ENCODE peak calls at places on chromosomes 4 and X, in ten cellular contexts. One of them, this sample, is unnamed.

GRCh38 chr4:176464748-176465147 is 145.0 kb downstream of the SPCS3 start:
- DNase-seq in amniotic stem cell: no peak
- DNase-seq in AG04450: no peak
- DNase-seq in Kasumi-1: no peak
- DNase-seq in right cardiac atrium: no peak
- DNase-seq in activated naive CD4-positive, alpha-beta T cell treated with anti-CD3 and anti-CD28 coated beads, Interleukin-2, amount 50 U/mL, for 16 hours: no peak
- DNase-seq in mucosa of gallbladder: no peak
- DNase-seq in RWPE2: no peak
- DNase-seq in stimulated activated CD4-positive, alpha-beta T cell treated with anti-CD3 and anti-CD28 coated beads, TNF-alpha, amount 100 ng/mL, for 4 hours: no peak
- DNase-seq in activated CD4-positive, alpha-beta T cell treated with anti-CD3 and anti-CD28 coated beads, Interleukin-2, amount 50 U/mL, for 4 hours: no peak
- DNase-seq in this sample: no peak

GRCh38 chrX:86121916-86122315 is 26.3 kb upstream of the DACH2 start:
- DNase-seq in AG04450: no peak
- DNase-seq in mucosa of gallbladder: no peak
- DNase-seq in Kasumi-1: no peak
- DNase-seq in amniotic stem cell: no peak
- DNase-seq in stimulated activated CD4-positive, alpha-beta T cell treated with anti-CD3 and anti-CD28 coated beads, TNF-alpha, amount 100 ng/mL, for 4 hours: no peak
- DNase-seq in activated naive CD4-positive, alpha-beta T cell treated with anti-CD3 and anti-CD28 coated beads, Interleukin-2, amount 50 U/mL, for 16 hours: no peak
- DNase-seq in RWPE2: no peak
- DNase-seq in right cardiac atrium: no peak
- DNase-seq in activated CD4-positive, alpha-beta T cell treated with anti-CD3 and anti-CD28 coated beads, Interleukin-2, amount 50 U/mL, for 4 hours: no peak
- DNase-seq in this sample: no peak

GRCh38 chr4:89737888-89738287 is 99.1 kb downstream of the SNCA start:
- DNase-seq in activated CD4-positive, alpha-beta T cell treated with anti-CD3 and anti-CD28 coated beads, Interleukin-2, amount 50 U/mL, for 4 hours: no peak
- DNase-seq in RWPE2: no peak
- DNase-seq in amniotic stem cell: peak
- DNase-seq in right cardiac atrium: no peak
- DNase-seq in mucosa of gallbladder: no peak
- DNase-seq in activated naive CD4-positive, alpha-beta T cell treated with anti-CD3 and anti-CD28 coated beads, Interleukin-2, amount 50 U/mL, for 16 hours: no peak
- DNase-seq in AG04450: no peak
- DNase-seq in stimulated activated CD4-positive, alpha-beta T cell treated with anti-CD3 and anti-CD28 coated beads, TNF-alpha, amount 100 ng/mL, for 4 hours: no peak
- DNase-seq in Kasumi-1: no peak
- DNase-seq in this sample: no peak

GRCh38 chr4:6859543-6859942 is 50.1 kb upstream of the TBC1D14 start:
- DNase-seq in activated CD4-positive, alpha-beta T cell treated with anti-CD3 and anti-CD28 coated beads, Interleukin-2, amount 50 U/mL, for 4 hours: no peak
- DNase-seq in AG04450: no peak
- DNase-seq in RWPE2: no peak
- DNase-seq in mucosa of gallbladder: no peak
- DNase-seq in right cardiac atrium: no peak
- DNase-seq in stimulated activated CD4-positive, alpha-beta T cell treated with anti-CD3 and anti-CD28 coated beads, TNF-alpha, amount 100 ng/mL, for 4 hours: no peak
- DNase-seq in amniotic stem cell: no peak
- DNase-seq in activated naive CD4-positive, alpha-beta T cell treated with anti-CD3 and anti-CD28 coated beads, Interleukin-2, amount 50 U/mL, for 16 hours: no peak
- DNase-seq in Kasumi-1: no peak
- DNase-seq in this sample: no peak

GRCh38 chrX:49185062-49185394 is 1.1 kb downstream of the PRICKLE3 start:
- DNase-seq in right cardiac atrium: no peak
- DNase-seq in stimulated activated CD4-positive, alpha-beta T cell treated with anti-CD3 and anti-CD28 coated beads, TNF-alpha, amount 100 ng/mL, for 4 hours: no peak
- DNase-seq in activated naive CD4-positive, alpha-beta T cell treated with anti-CD3 and anti-CD28 coated beads, Interleukin-2, amount 50 U/mL, for 16 hours: no peak
- DNase-seq in AG04450: no peak
- DNase-seq in RWPE2: no peak
- DNase-seq in activated CD4-positive, alpha-beta T cell treated with anti-CD3 and anti-CD28 coated beads, Interleukin-2, amount 50 U/mL, for 4 hours: no peak
- DNase-seq in amniotic stem cell: no peak
- DNase-seq in Kasumi-1: no peak
- DNase-seq in mucosa of gallbladder: no peak
- DNase-seq in this sample: no peak

GRCh38 chr4:82898322-82899243 is 2.0 kb upstream of the THAP9 start:
- DNase-seq in Kasumi-1: peak
- DNase-seq in mucosa of gallbladder: peak
- DNase-seq in activated CD4-positive, alpha-beta T cell treated with anti-CD3 and anti-CD28 coated beads, Interleukin-2, amount 50 U/mL, for 4 hours: no peak
- DNase-seq in amniotic stem cell: peak
- DNase-seq in activated naive CD4-positive, alpha-beta T cell treated with anti-CD3 and anti-CD28 coated beads, Interleukin-2, amount 50 U/mL, for 16 hours: no peak
- DNase-seq in stimulated activated CD4-positive, alpha-beta T cell treated with anti-CD3 and anti-CD28 coated beads, TNF-alpha, amount 100 ng/mL, for 4 hours: no peak
- DNase-seq in AG04450: peak
- DNase-seq in RWPE2: no peak
- DNase-seq in right cardiac atrium: peak
- DNase-seq in this sample: no peak

GRCh38 chr4:52718123-52718522 is 33.1 kb downstream of the ERVMER34-1 start:
- DNase-seq in AG04450: no peak
- DNase-seq in mucosa of gallbladder: no peak
- DNase-seq in stimulated activated CD4-positive, alpha-beta T cell treated with anti-CD3 and anti-CD28 coated beads, TNF-alpha, amount 100 ng/mL, for 4 hours: no peak
- DNase-seq in activated naive CD4-positive, alpha-beta T cell treated with anti-CD3 and anti-CD28 coated beads, Interleukin-2, amount 50 U/mL, for 16 hours: no peak
- DNase-seq in RWPE2: no peak
- DNase-seq in amniotic stem cell: no peak
- DNase-seq in activated CD4-positive, alpha-beta T cell treated with anti-CD3 and anti-CD28 coated beads, Interleukin-2, amount 50 U/mL, for 4 hours: no peak
- DNase-seq in right cardiac atrium: no peak
- DNase-seq in Kasumi-1: peak
- DNase-seq in this sample: no peak

GRCh38 chr4:4837921-4838601 is 21.4 kb upstream of the MSX1 start:
- DNase-seq in amniotic stem cell: no peak
- DNase-seq in activated CD4-positive, alpha-beta T cell treated with anti-CD3 and anti-CD28 coated beads, Interleukin-2, amount 50 U/mL, for 4 hours: no peak
- DNase-seq in stimulated activated CD4-positive, alpha-beta T cell treated with anti-CD3 and anti-CD28 coated beads, TNF-alpha, amount 100 ng/mL, for 4 hours: no peak
- DNase-seq in AG04450: no peak
- DNase-seq in Kasumi-1: no peak
- DNase-seq in activated naive CD4-positive, alpha-beta T cell treated with anti-CD3 and anti-CD28 coated beads, Interleukin-2, amount 50 U/mL, for 16 hours: no peak
- DNase-seq in right cardiac atrium: no peak
- DNase-seq in RWPE2: no peak
- DNase-seq in mucosa of gallbladder: no peak
- DNase-seq in this sample: no peak

GRCh38 chr4:123361195-123361861 is 35.3 kb upstream of the SPRY1 start:
- DNase-seq in right cardiac atrium: no peak
- DNase-seq in RWPE2: no peak
- DNase-seq in AG04450: peak
- DNase-seq in stimulated activated CD4-positive, alpha-beta T cell treated with anti-CD3 and anti-CD28 coated beads, TNF-alpha, amount 100 ng/mL, for 4 hours: no peak
- DNase-seq in amniotic stem cell: peak
- DNase-seq in activated CD4-positive, alpha-beta T cell treated with anti-CD3 and anti-CD28 coated beads, Interleukin-2, amount 50 U/mL, for 4 hours: no peak
- DNase-seq in mucosa of gallbladder: no peak
- DNase-seq in activated naive CD4-positive, alpha-beta T cell treated with anti-CD3 and anti-CD28 coated beads, Interleukin-2, amount 50 U/mL, for 16 hours: no peak
- DNase-seq in Kasumi-1: no peak
- DNase-seq in this sample: no peak

GRCh38 chr4:71293705-71294104 is 45.1 kb upstream of the SLC4A4 start:
- DNase-seq in activated naive CD4-positive, alpha-beta T cell treated with anti-CD3 and anti-CD28 coated beads, Interleukin-2, amount 50 U/mL, for 16 hours: no peak
- DNase-seq in activated CD4-positive, alpha-beta T cell treated with anti-CD3 and anti-CD28 coated beads, Interleukin-2, amount 50 U/mL, for 4 hours: no peak
- DNase-seq in stimulated activated CD4-positive, alpha-beta T cell treated with anti-CD3 and anti-CD28 coated beads, TNF-alpha, amount 100 ng/mL, for 4 hours: no peak
- DNase-seq in AG04450: peak
- DNase-seq in amniotic stem cell: no peak
- DNase-seq in right cardiac atrium: no peak
- DNase-seq in Kasumi-1: no peak
- DNase-seq in mucosa of gallbladder: no peak
- DNase-seq in RWPE2: no peak
- DNase-seq in this sample: no peak

GRCh38 chrX:112148397-112148796 is 65.8 kb upstream of the TRPC5 start:
- DNase-seq in activated CD4-positive, alpha-beta T cell treated with anti-CD3 and anti-CD28 coated beads, Interleukin-2, amount 50 U/mL, for 4 hours: no peak
- DNase-seq in right cardiac atrium: no peak
- DNase-seq in Kasumi-1: no peak
- DNase-seq in AG04450: no peak
- DNase-seq in stimulated activated CD4-positive, alpha-beta T cell treated with anti-CD3 and anti-CD28 coated beads, TNF-alpha, amount 100 ng/mL, for 4 hours: no peak
- DNase-seq in RWPE2: no peak
- DNase-seq in amniotic stem cell: no peak
- DNase-seq in mucosa of gallbladder: no peak
- DNase-seq in activated naive CD4-positive, alpha-beta T cell treated with anti-CD3 and anti-CD28 coated beads, Interleukin-2, amount 50 U/mL, for 16 hours: no peak
- DNase-seq in this sample: no peak

GRCh38 chr4:2295535-2296442 is 33.9 kb upstream of the MXD4 start:
- DNase-seq in activated CD4-positive, alpha-beta T cell treated with anti-CD3 and anti-CD28 coated beads, Interleukin-2, amount 50 U/mL, for 4 hours: no peak
- DNase-seq in activated naive CD4-positive, alpha-beta T cell treated with anti-CD3 and anti-CD28 coated beads, Interleukin-2, amount 50 U/mL, for 16 hours: no peak
- DNase-seq in RWPE2: no peak
- DNase-seq in right cardiac atrium: no peak
- DNase-seq in mucosa of gallbladder: no peak
- DNase-seq in stimulated activated CD4-positive, alpha-beta T cell treated with anti-CD3 and anti-CD28 coated beads, TNF-alpha, amount 100 ng/mL, for 4 hours: no peak
- DNase-seq in Kasumi-1: no peak
- DNase-seq in amniotic stem cell: no peak
- DNase-seq in AG04450: no peak
- DNase-seq in this sample: no peak

GRCh38 chr4:139184129-139184528 is 7.1 kb upstream of the ELF2 start:
- DNase-seq in mucosa of gallbladder: no peak
- DNase-seq in Kasumi-1: peak
- DNase-seq in AG04450: no peak
- DNase-seq in activated CD4-positive, alpha-beta T cell treated with anti-CD3 and anti-CD28 coated beads, Interleukin-2, amount 50 U/mL, for 4 hours: no peak
- DNase-seq in activated naive CD4-positive, alpha-beta T cell treated with anti-CD3 and anti-CD28 coated beads, Interleukin-2, amount 50 U/mL, for 16 hours: no peak
- DNase-seq in RWPE2: no peak
- DNase-seq in right cardiac atrium: no peak
- DNase-seq in amniotic stem cell: no peak
- DNase-seq in stimulated activated CD4-positive, alpha-beta T cell treated with anti-CD3 and anti-CD28 coated beads, TNF-alpha, amount 100 ng/mL, for 4 hours: no peak
- DNase-seq in this sample: no peak

GRCh38 chr4:139655116-139655515 is 10.5 kb upstream of the MGST2 start:
- DNase-seq in RWPE2: no peak
- DNase-seq in mucosa of gallbladder: no peak
- DNase-seq in stimulated activated CD4-positive, alpha-beta T cell treated with anti-CD3 and anti-CD28 coated beads, TNF-alpha, amount 100 ng/mL, for 4 hours: no peak
- DNase-seq in Kasumi-1: peak
- DNase-seq in AG04450: no peak
- DNase-seq in amniotic stem cell: no peak
- DNase-seq in activated CD4-positive, alpha-beta T cell treated with anti-CD3 and anti-CD28 coated beads, Interleukin-2, amount 50 U/mL, for 4 hours: no peak
- DNase-seq in activated naive CD4-positive, alpha-beta T cell treated with anti-CD3 and anti-CD28 coated beads, Interleukin-2, amount 50 U/mL, for 16 hours: no peak
- DNase-seq in right cardiac atrium: no peak
- DNase-seq in this sample: peak

GRCh38 chrX:116436358-116436816 is at the start of gene SLC6A14:
- DNase-seq in amniotic stem cell: no peak
- DNase-seq in activated naive CD4-positive, alpha-beta T cell treated with anti-CD3 and anti-CD28 coated beads, Interleukin-2, amount 50 U/mL, for 16 hours: no peak
- DNase-seq in activated CD4-positive, alpha-beta T cell treated with anti-CD3 and anti-CD28 coated beads, Interleukin-2, amount 50 U/mL, for 4 hours: no peak
- DNase-seq in stimulated activated CD4-positive, alpha-beta T cell treated with anti-CD3 and anti-CD28 coated beads, TNF-alpha, amount 100 ng/mL, for 4 hours: no peak
- DNase-seq in AG04450: no peak
- DNase-seq in Kasumi-1: no peak
- DNase-seq in mucosa of gallbladder: no peak
- DNase-seq in RWPE2: no peak
- DNase-seq in right cardiac atrium: no peak
- DNase-seq in this sample: no peak

GRCh38 chr4:156888762-156889161 is 82.8 kb downstream of the PDGFC start:
- DNase-seq in AG04450: no peak
- DNase-seq in stimulated activated CD4-positive, alpha-beta T cell treated with anti-CD3 and anti-CD28 coated beads, TNF-alpha, amount 100 ng/mL, for 4 hours: no peak
- DNase-seq in activated naive CD4-positive, alpha-beta T cell treated with anti-CD3 and anti-CD28 coated beads, Interleukin-2, amount 50 U/mL, for 16 hours: no peak
- DNase-seq in mucosa of gallbladder: no peak
- DNase-seq in activated CD4-positive, alpha-beta T cell treated with anti-CD3 and anti-CD28 coated beads, Interleukin-2, amount 50 U/mL, for 4 hours: no peak
- DNase-seq in amniotic stem cell: no peak
- DNase-seq in Kasumi-1: no peak
- DNase-seq in right cardiac atrium: no peak
- DNase-seq in RWPE2: no peak
- DNase-seq in this sample: no peak

GRCh38 chrX:148020329-148020728 is 39.2 kb downstream of the FMR1NB start:
- DNase-seq in right cardiac atrium: no peak
- DNase-seq in amniotic stem cell: no peak
- DNase-seq in RWPE2: no peak
- DNase-seq in activated CD4-positive, alpha-beta T cell treated with anti-CD3 and anti-CD28 coated beads, Interleukin-2, amount 50 U/mL, for 4 hours: no peak
- DNase-seq in stimulated activated CD4-positive, alpha-beta T cell treated with anti-CD3 and anti-CD28 coated beads, TNF-alpha, amount 100 ng/mL, for 4 hours: no peak
- DNase-seq in AG04450: no peak
- DNase-seq in Kasumi-1: no peak
- DNase-seq in activated naive CD4-positive, alpha-beta T cell treated with anti-CD3 and anti-CD28 coated beads, Interleukin-2, amount 50 U/mL, for 16 hours: no peak
- DNase-seq in mucosa of gallbladder: no peak
- DNase-seq in this sample: no peak

GRCh38 chr4:184061582-184061981 is 156.1 kb downstream of the ENPP6 start:
- DNase-seq in activated CD4-positive, alpha-beta T cell treated with anti-CD3 and anti-CD28 coated beads, Interleukin-2, amount 50 U/mL, for 4 hours: no peak
- DNase-seq in RWPE2: no peak
- DNase-seq in Kasumi-1: no peak
- DNase-seq in mucosa of gallbladder: no peak
- DNase-seq in activated naive CD4-positive, alpha-beta T cell treated with anti-CD3 and anti-CD28 coated beads, Interleukin-2, amount 50 U/mL, for 16 hours: no peak
- DNase-seq in stimulated activated CD4-positive, alpha-beta T cell treated with anti-CD3 and anti-CD28 coated beads, TNF-alpha, amount 100 ng/mL, for 4 hours: no peak
- DNase-seq in amniotic stem cell: no peak
- DNase-seq in AG04450: no peak
- DNase-seq in right cardiac atrium: no peak
- DNase-seq in this sample: no peak

GRCh38 chr4:108058685-108059440 is 69.2 kb downstream of the HADH start:
- DNase-seq in amniotic stem cell: no peak
- DNase-seq in activated CD4-positive, alpha-beta T cell treated with anti-CD3 and anti-CD28 coated beads, Interleukin-2, amount 50 U/mL, for 4 hours: no peak
- DNase-seq in AG04450: peak
- DNase-seq in Kasumi-1: no peak
- DNase-seq in activated naive CD4-positive, alpha-beta T cell treated with anti-CD3 and anti-CD28 coated beads, Interleukin-2, amount 50 U/mL, for 16 hours: no peak
- DNase-seq in right cardiac atrium: no peak
- DNase-seq in RWPE2: no peak
- DNase-seq in mucosa of gallbladder: no peak
- DNase-seq in stimulated activated CD4-positive, alpha-beta T cell treated with anti-CD3 and anti-CD28 coated beads, TNF-alpha, amount 100 ng/mL, for 4 hours: no peak
- DNase-seq in this sample: peak

GRCh38 chr4:156829194-156829593 is 142.4 kb downstream of the PDGFC start:
- DNase-seq in mucosa of gallbladder: peak
- DNase-seq in activated CD4-positive, alpha-beta T cell treated with anti-CD3 and anti-CD28 coated beads, Interleukin-2, amount 50 U/mL, for 4 hours: no peak
- DNase-seq in activated naive CD4-positive, alpha-beta T cell treated with anti-CD3 and anti-CD28 coated beads, Interleukin-2, amount 50 U/mL, for 16 hours: no peak
- DNase-seq in Kasumi-1: peak
- DNase-seq in amniotic stem cell: no peak
- DNase-seq in RWPE2: no peak
- DNase-seq in right cardiac atrium: peak
- DNase-seq in AG04450: no peak
- DNase-seq in stimulated activated CD4-positive, alpha-beta T cell treated with anti-CD3 and anti-CD28 coated beads, TNF-alpha, amount 100 ng/mL, for 4 hours: no peak
- DNase-seq in this sample: no peak

GRCh38 chr4:139011220-139011950 is 4.2 kb upstream of the NOCT start:
- DNase-seq in RWPE2: no peak
- DNase-seq in Kasumi-1: no peak
- DNase-seq in activated CD4-positive, alpha-beta T cell treated with anti-CD3 and anti-CD28 coated beads, Interleukin-2, amount 50 U/mL, for 4 hours: no peak
- DNase-seq in activated naive CD4-positive, alpha-beta T cell treated with anti-CD3 and anti-CD28 coated beads, Interleukin-2, amount 50 U/mL, for 16 hours: no peak
- DNase-seq in stimulated activated CD4-positive, alpha-beta T cell treated with anti-CD3 and anti-CD28 coated beads, TNF-alpha, amount 100 ng/mL, for 4 hours: no peak
- DNase-seq in amniotic stem cell: no peak
- DNase-seq in right cardiac atrium: no peak
- DNase-seq in mucosa of gallbladder: peak
- DNase-seq in AG04450: no peak
- DNase-seq in this sample: no peak

GRCh38 chr4:105605493-105605892 is 53.1 kb downstream of the ARHGEF38 start:
- DNase-seq in RWPE2: no peak
- DNase-seq in activated CD4-positive, alpha-beta T cell treated with anti-CD3 and anti-CD28 coated beads, Interleukin-2, amount 50 U/mL, for 4 hours: no peak
- DNase-seq in Kasumi-1: no peak
- DNase-seq in right cardiac atrium: no peak
- DNase-seq in mucosa of gallbladder: no peak
- DNase-seq in AG04450: no peak
- DNase-seq in amniotic stem cell: no peak
- DNase-seq in activated naive CD4-positive, alpha-beta T cell treated with anti-CD3 and anti-CD28 coated beads, Interleukin-2, amount 50 U/mL, for 16 hours: no peak
- DNase-seq in stimulated activated CD4-positive, alpha-beta T cell treated with anti-CD3 and anti-CD28 coated beads, TNF-alpha, amount 100 ng/mL, for 4 hours: no peak
- DNase-seq in this sample: no peak

GRCh38 chrX:101417981-101418841 is 10.2 kb downstream of the HNRNPH2 start:
- DNase-seq in AG04450: no peak
- DNase-seq in Kasumi-1: peak
- DNase-seq in amniotic stem cell: peak
- DNase-seq in right cardiac atrium: peak
- DNase-seq in mucosa of gallbladder: no peak
- DNase-seq in stimulated activated CD4-positive, alpha-beta T cell treated with anti-CD3 and anti-CD28 coated beads, TNF-alpha, amount 100 ng/mL, for 4 hours: no peak
- DNase-seq in activated naive CD4-positive, alpha-beta T cell treated with anti-CD3 and anti-CD28 coated beads, Interleukin-2, amount 50 U/mL, for 16 hours: peak
- DNase-seq in RWPE2: no peak
- DNase-seq in activated CD4-positive, alpha-beta T cell treated with anti-CD3 and anti-CD28 coated beads, Interleukin-2, amount 50 U/mL, for 4 hours: no peak
- DNase-seq in this sample: no peak

This sample was measured in NCI-H526 treated with DMSO at 0.1 percent for 48 hours.